ENCODE peak calls at places on chromosomes 6 and 20, in nine cellular contexts. One of them, this sample, is unnamed.
A peak's percentile ranks its signal among the peaks of the same experiment; 100 is the strongest.

GRCh38 chr6:116955773-116956172 is 78.7 kb downstream of the RFX6 start:
- DNase-seq in progenitor cell of endocrine pancreas: no peak
- DNase-seq in hepatocyte: no peak
- DNase-seq in esophagus squamous epithelium: no peak
- DNase-seq in left ventricle myocardium inferior: no peak
- DNase-seq in GM20000: no peak
- DNase-seq in nephron progenitor cell: no peak
- DNase-seq in PC-9: no peak
- DNase-seq in dorsolateral prefrontal cortex: no peak
- DNase-seq in this sample: no peak

GRCh38 chr20:35404614-35405259 is 7.0 kb downstream of the UQCC1 start:
- DNase-seq in progenitor cell of endocrine pancreas: no peak
- DNase-seq in hepatocyte: no peak
- DNase-seq in esophagus squamous epithelium: no peak
- DNase-seq in left ventricle myocardium inferior: no peak
- DNase-seq in GM20000: peak; percentile 34
- DNase-seq in nephron progenitor cell: no peak
- DNase-seq in PC-9: no peak
- DNase-seq in dorsolateral prefrontal cortex: no peak
- DNase-seq in this sample: no peak

GRCh38 chr6:1027109-1027794 is 284.6 kb upstream of the FOXQ1 start:
- DNase-seq in progenitor cell of endocrine pancreas: no peak
- DNase-seq in hepatocyte: peak; percentile 23
- DNase-seq in esophagus squamous epithelium: no peak
- DNase-seq in left ventricle myocardium inferior: no peak
- DNase-seq in GM20000: no peak
- DNase-seq in nephron progenitor cell: no peak
- DNase-seq in PC-9: no peak
- DNase-seq in dorsolateral prefrontal cortex: no peak
- DNase-seq in this sample: no peak

GRCh38 chr6:25700841-25701240 is 48.8 kb downstream of the SCGN start:
- DNase-seq in progenitor cell of endocrine pancreas: no peak
- DNase-seq in hepatocyte: no peak
- DNase-seq in esophagus squamous epithelium: no peak
- DNase-seq in left ventricle myocardium inferior: no peak
- DNase-seq in GM20000: no peak
- DNase-seq in nephron progenitor cell: no peak
- DNase-seq in PC-9: no peak
- DNase-seq in dorsolateral prefrontal cortex: no peak
- DNase-seq in this sample: no peak

GRCh38 chr20:3243718-3244358 is 4.8 kb upstream of the SLC4A11 start:
- DNase-seq in progenitor cell of endocrine pancreas: no peak
- DNase-seq in hepatocyte: no peak
- DNase-seq in esophagus squamous epithelium: no peak
- DNase-seq in left ventricle myocardium inferior: no peak
- DNase-seq in GM20000: no peak
- DNase-seq in nephron progenitor cell: no peak
- DNase-seq in PC-9: no peak
- DNase-seq in dorsolateral prefrontal cortex: no peak
- DNase-seq in this sample: no peak

GRCh38 chr6:163764565-163764964 is 350.0 kb downstream of the QKI start:
- DNase-seq in progenitor cell of endocrine pancreas: no peak
- DNase-seq in hepatocyte: no peak
- DNase-seq in esophagus squamous epithelium: no peak
- DNase-seq in left ventricle myocardium inferior: no peak
- DNase-seq in GM20000: no peak
- DNase-seq in nephron progenitor cell: no peak
- DNase-seq in PC-9: no peak
- DNase-seq in dorsolateral prefrontal cortex: no peak
- DNase-seq in this sample: no peak

GRCh38 chr6:41306187-41306854 is 19.8 kb upstream of the TREM1 start:
- DNase-seq in progenitor cell of endocrine pancreas: peak; percentile 30
- DNase-seq in hepatocyte: peak; percentile 81
- DNase-seq in esophagus squamous epithelium: no peak
- DNase-seq in left ventricle myocardium inferior: no peak
- DNase-seq in GM20000: peak; percentile 57
- DNase-seq in nephron progenitor cell: peak; percentile 49
- DNase-seq in PC-9: peak; percentile 52
- DNase-seq in dorsolateral prefrontal cortex: peak; percentile 42
- DNase-seq in this sample: peak; percentile 81

GRCh38 chr20:19504251-19504650 is 253.8 kb upstream of the RIN2 start:
- DNase-seq in progenitor cell of endocrine pancreas: no peak
- DNase-seq in hepatocyte: no peak
- DNase-seq in esophagus squamous epithelium: no peak
- DNase-seq in left ventricle myocardium inferior: no peak
- DNase-seq in GM20000: no peak
- DNase-seq in nephron progenitor cell: no peak
- DNase-seq in PC-9: no peak
- DNase-seq in dorsolateral prefrontal cortex: no peak
- DNase-seq in this sample: no peak

GRCh38 chr6:118146584-118146983 is 239.5 kb downstream of the SLC35F1 start:
- DNase-seq in progenitor cell of endocrine pancreas: no peak
- DNase-seq in hepatocyte: no peak
- DNase-seq in esophagus squamous epithelium: no peak
- DNase-seq in left ventricle myocardium inferior: no peak
- DNase-seq in GM20000: no peak
- DNase-seq in nephron progenitor cell: no peak
- DNase-seq in PC-9: no peak
- DNase-seq in dorsolateral prefrontal cortex: no peak
- DNase-seq in this sample: no peak

GRCh38 chr6:36633915-36634314 is 39.8 kb downstream of the SRSF3 start:
- DNase-seq in progenitor cell of endocrine pancreas: no peak
- DNase-seq in hepatocyte: peak; percentile 65
- DNase-seq in esophagus squamous epithelium: no peak
- DNase-seq in left ventricle myocardium inferior: peak; percentile 70
- DNase-seq in GM20000: no peak
- DNase-seq in nephron progenitor cell: no peak
- DNase-seq in PC-9: peak; percentile 44
- DNase-seq in dorsolateral prefrontal cortex: no peak
- DNase-seq in this sample: peak; percentile 68

GRCh38 chr6:142835787-142836186 is 109.2 kb downstream of the HIVEP2 start:
- DNase-seq in progenitor cell of endocrine pancreas: no peak
- DNase-seq in hepatocyte: no peak
- DNase-seq in esophagus squamous epithelium: no peak
- DNase-seq in left ventricle myocardium inferior: no peak
- DNase-seq in GM20000: no peak
- DNase-seq in nephron progenitor cell: no peak
- DNase-seq in PC-9: no peak
- DNase-seq in dorsolateral prefrontal cortex: no peak
- DNase-seq in this sample: no peak

GRCh38 chr6:167811689-167812487 is 14.8 kb upstream of the AFDN start:
- DNase-seq in progenitor cell of endocrine pancreas: no peak
- DNase-seq in hepatocyte: no peak
- DNase-seq in esophagus squamous epithelium: no peak
- DNase-seq in left ventricle myocardium inferior: no peak
- DNase-seq in GM20000: no peak
- DNase-seq in nephron progenitor cell: no peak
- DNase-seq in PC-9: no peak
- DNase-seq in dorsolateral prefrontal cortex: no peak
- DNase-seq in this sample: no peak

GRCh38 chr6:149088361-149088760 is 229.2 kb upstream of the TAB2 start:
- DNase-seq in progenitor cell of endocrine pancreas: no peak
- DNase-seq in hepatocyte: no peak
- DNase-seq in esophagus squamous epithelium: no peak
- DNase-seq in left ventricle myocardium inferior: no peak
- DNase-seq in GM20000: no peak
- DNase-seq in nephron progenitor cell: no peak
- DNase-seq in PC-9: no peak
- DNase-seq in dorsolateral prefrontal cortex: no peak
- DNase-seq in this sample: no peak

GRCh38 chr20:38084425-38084951 is 50.9 kb downstream of the RPRD1B start:
- DNase-seq in progenitor cell of endocrine pancreas: no peak
- DNase-seq in hepatocyte: peak; percentile 52
- DNase-seq in esophagus squamous epithelium: no peak
- DNase-seq in left ventricle myocardium inferior: no peak
- DNase-seq in GM20000: no peak
- DNase-seq in nephron progenitor cell: no peak
- DNase-seq in PC-9: no peak
- DNase-seq in dorsolateral prefrontal cortex: no peak
- DNase-seq in this sample: no peak

GRCh38 chr20:33947709-33948295 is 45.9 kb upstream of the RALY start:
- DNase-seq in progenitor cell of endocrine pancreas: no peak
- DNase-seq in hepatocyte: peak; percentile 19
- DNase-seq in esophagus squamous epithelium: no peak
- DNase-seq in left ventricle myocardium inferior: no peak
- DNase-seq in GM20000: peak; percentile 42
- DNase-seq in nephron progenitor cell: peak; percentile 14
- DNase-seq in PC-9: peak; percentile 55
- DNase-seq in dorsolateral prefrontal cortex: no peak
- DNase-seq in this sample: peak; percentile 59

GRCh38 chr6:22873531-22874136 is 304.3 kb downstream of the HDGFL1 start:
- DNase-seq in progenitor cell of endocrine pancreas: no peak
- DNase-seq in hepatocyte: no peak
- DNase-seq in esophagus squamous epithelium: no peak
- DNase-seq in left ventricle myocardium inferior: no peak
- DNase-seq in GM20000: no peak
- DNase-seq in nephron progenitor cell: no peak
- DNase-seq in PC-9: no peak
- DNase-seq in dorsolateral prefrontal cortex: no peak
- DNase-seq in this sample: no peak

GRCh38 chr6:52077961-52078613 is 9.3 kb downstream of the PKHD1 start:
- DNase-seq in progenitor cell of endocrine pancreas: no peak
- DNase-seq in hepatocyte: no peak
- DNase-seq in esophagus squamous epithelium: no peak
- DNase-seq in left ventricle myocardium inferior: no peak
- DNase-seq in GM20000: no peak
- DNase-seq in nephron progenitor cell: no peak
- DNase-seq in PC-9: no peak
- DNase-seq in dorsolateral prefrontal cortex: no peak
- DNase-seq in this sample: no peak

GRCh38 chr6:6736753-6737654 is 148.5 kb downstream of the LY86 start:
- DNase-seq in progenitor cell of endocrine pancreas: no peak
- DNase-seq in hepatocyte: peak; percentile 69
- DNase-seq in esophagus squamous epithelium: no peak
- DNase-seq in left ventricle myocardium inferior: peak; percentile 84
- DNase-seq in GM20000: peak; percentile 51
- DNase-seq in nephron progenitor cell: peak; percentile 74
- DNase-seq in PC-9: no peak
- DNase-seq in dorsolateral prefrontal cortex: no peak
- DNase-seq in this sample: peak; percentile 28

DNA sequence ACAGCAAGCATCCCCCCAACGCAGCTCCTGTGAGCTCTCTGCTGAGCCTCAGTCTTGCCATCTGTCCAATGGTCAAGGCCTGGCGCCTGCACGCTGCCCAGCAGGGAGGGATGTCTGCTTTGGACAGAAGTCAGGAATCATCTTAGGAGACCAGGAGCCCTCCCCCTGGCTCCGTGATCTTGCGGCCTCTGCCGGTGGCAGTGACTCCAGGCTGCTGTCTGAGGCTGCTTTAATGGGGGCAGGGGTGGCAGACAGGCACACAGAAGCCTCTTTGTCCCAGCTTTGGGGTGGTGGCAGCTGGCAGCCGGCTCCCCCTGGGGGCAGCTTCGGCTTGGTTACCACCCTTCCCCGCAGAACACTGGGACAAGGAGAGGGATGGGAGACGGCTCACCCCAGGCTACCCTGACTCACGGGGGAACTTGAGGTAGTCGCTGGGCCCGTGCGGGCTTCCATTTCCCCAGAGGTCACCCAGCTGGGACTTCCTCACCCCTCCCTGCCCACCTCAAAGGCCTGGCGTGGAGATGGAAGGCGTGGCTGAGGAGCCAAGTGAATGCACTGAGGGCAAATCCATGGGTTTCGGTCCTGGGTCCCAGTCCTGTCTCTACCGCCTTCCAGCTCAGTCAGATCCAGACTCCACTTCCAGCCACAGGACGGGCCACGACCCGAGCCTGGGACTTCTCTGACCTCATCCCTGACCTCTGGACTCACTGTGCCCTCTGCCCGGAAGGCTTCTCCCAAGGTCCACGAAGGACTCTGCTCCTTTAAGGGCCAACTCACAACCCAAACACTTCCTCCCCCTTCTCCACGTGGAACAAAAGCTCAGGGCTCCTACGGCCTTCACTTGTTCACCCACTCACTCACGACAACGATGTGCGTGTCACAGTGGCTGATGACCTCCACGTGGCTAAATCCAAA is 14.8 kb downstream of the PEDS1 start:
- DNase-seq in progenitor cell of endocrine pancreas: no peak
- DNase-seq in hepatocyte: no peak
- DNase-seq in esophagus squamous epithelium: no peak
- DNase-seq in left ventricle myocardium inferior: no peak
- DNase-seq in GM20000: no peak
- DNase-seq in nephron progenitor cell: no peak
- DNase-seq in PC-9: no peak
- DNase-seq in dorsolateral prefrontal cortex: peak; percentile 83
- DNase-seq in this sample: peak; percentile 96
- TF ChIP-seq CTCF in progenitor cell of endocrine pancreas: no peak
- TF ChIP-seq CTCF in hepatocyte: no peak
- TF ChIP-seq CTCF in esophagus squamous epithelium: no peak
- TF ChIP-seq CTCF in left ventricle myocardium inferior: peak; percentile 16
- TF ChIP-seq CTCF in GM20000: no peak
- TF ChIP-seq CTCF in nephron progenitor cell: no peak
- TF ChIP-seq CTCF in PC-9: no peak
- TF ChIP-seq CTCF in dorsolateral prefrontal cortex: peak; percentile 64
- TF ChIP-seq CTCF in this sample: peak; percentile 69

GRCh38 chr6:3372184-3372846 is 84.5 kb downstream of the SLC22A23 start:
- DNase-seq in progenitor cell of endocrine pancreas: no peak
- DNase-seq in hepatocyte: no peak
- DNase-seq in esophagus squamous epithelium: no peak
- DNase-seq in left ventricle myocardium inferior: no peak
- DNase-seq in GM20000: no peak
- DNase-seq in nephron progenitor cell: no peak
- DNase-seq in PC-9: no peak
- DNase-seq in dorsolateral prefrontal cortex: no peak
- DNase-seq in this sample: no peak
- TF ChIP-seq CTCF in progenitor cell of endocrine pancreas: peak; percentile 17
- TF ChIP-seq CTCF in hepatocyte: no peak
- TF ChIP-seq CTCF in esophagus squamous epithelium: no peak
- TF ChIP-seq CTCF in left ventricle myocardium inferior: peak; percentile 20
- TF ChIP-seq CTCF in GM20000: peak; percentile 5
- TF ChIP-seq CTCF in nephron progenitor cell: no peak
- TF ChIP-seq CTCF in PC-9: no peak
- TF ChIP-seq CTCF in dorsolateral prefrontal cortex: peak; percentile 26
- TF ChIP-seq CTCF in this sample: no peak

DNA sequence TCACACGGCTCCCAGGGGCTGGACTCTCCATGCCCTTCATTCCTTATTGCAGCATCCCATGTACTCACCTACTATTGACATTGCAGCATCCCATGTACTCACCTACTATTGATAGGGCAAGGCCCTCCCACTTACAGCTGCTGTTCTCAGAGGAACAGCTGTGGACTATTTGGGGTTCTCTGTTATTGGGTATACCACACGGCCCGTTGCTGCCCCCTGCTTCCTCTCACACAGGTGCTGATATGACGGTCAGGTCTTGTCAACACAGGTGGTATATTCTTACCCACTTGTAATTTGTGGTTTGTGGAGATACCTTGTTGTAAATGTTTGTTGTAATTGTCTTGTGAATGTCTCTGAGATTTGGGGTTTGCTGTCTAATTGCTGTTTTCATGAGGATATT is 18.8 kb downstream of the ALDH5A1 start:
- DNase-seq in progenitor cell of endocrine pancreas: no peak
- DNase-seq in hepatocyte: no peak
- DNase-seq in esophagus squamous epithelium: no peak
- DNase-seq in left ventricle myocardium inferior: no peak
- DNase-seq in GM20000: no peak
- DNase-seq in nephron progenitor cell: no peak
- DNase-seq in PC-9: no peak
- DNase-seq in dorsolateral prefrontal cortex: no peak
- DNase-seq in this sample: no peak
- TF ChIP-seq CTCF in progenitor cell of endocrine pancreas: no peak
- TF ChIP-seq CTCF in hepatocyte: no peak
- TF ChIP-seq CTCF in esophagus squamous epithelium: no peak
- TF ChIP-seq CTCF in left ventricle myocardium inferior: no peak
- TF ChIP-seq CTCF in GM20000: peak; percentile 2
- TF ChIP-seq CTCF in nephron progenitor cell: no peak
- TF ChIP-seq CTCF in PC-9: no peak
- TF ChIP-seq CTCF in dorsolateral prefrontal cortex: no peak
- TF ChIP-seq CTCF in this sample: no peak

GRCh38 chr20:1185781-1186334 is 1.1 kb upstream of the TMEM74B start:
- DNase-seq in progenitor cell of endocrine pancreas: peak; percentile 54
- DNase-seq in hepatocyte: peak; percentile 80
- DNase-seq in esophagus squamous epithelium: no peak
- DNase-seq in left ventricle myocardium inferior: peak; percentile 37
- DNase-seq in GM20000: peak; percentile 83
- DNase-seq in nephron progenitor cell: peak; percentile 74
- DNase-seq in PC-9: peak; percentile 56
- DNase-seq in dorsolateral prefrontal cortex: no peak
- DNase-seq in this sample: peak; percentile 54
- TF ChIP-seq CTCF in progenitor cell of endocrine pancreas: peak; percentile 76
- TF ChIP-seq CTCF in hepatocyte: peak; percentile 62
- TF ChIP-seq CTCF in esophagus squamous epithelium: no peak
- TF ChIP-seq CTCF in left ventricle myocardium inferior: peak; percentile 61
- TF ChIP-seq CTCF in GM20000: peak; percentile 50
- TF ChIP-seq CTCF in nephron progenitor cell: peak; percentile 58
- TF ChIP-seq CTCF in PC-9: peak; percentile 69
- TF ChIP-seq CTCF in dorsolateral prefrontal cortex: peak; percentile 54
- TF ChIP-seq CTCF in this sample: peak; percentile 52